ENCODE peak calls at places on chromosome 10, in ten cellular contexts. K is PC-3; D is right cardiac atrium; Z is Panc1; E is cardiac muscle cell; O is A673; J is effector memory CD4-positive, alpha-beta T cell; N is lower lobe of right lung; P is heart right ventricle; S is GM23248. Q is an unnamed sample. For H3K27me3, the result is how much of the 10 kb centered on the place peaks cover.

GRCh38 chr10:13528138-13528874 is 508 bp downstream of the BEND7 start:
- DNase-seq in K (no peak), D (peak), Z (no peak), E (peak), O (peak), J (no peak), N (no peak), P (peak), S (peak), Q (peak)

GRCh38 chr10:3071405-3072198 is 4.3 kb downstream of the PFKP start:
- DNase-seq in K (peak), D (no peak), Z (peak), E (no peak), O (no peak), J (no peak), N (no peak), P (no peak), S (peak), Q (no peak)

GRCh38 chr10:15252396-15252795 is 83.9 kb upstream of the NMT2 start:
- DNase-seq in K (no peak), D (no peak), Z (no peak), E (no peak), O (no peak), J (no peak), N (no peak), P (no peak), S (no peak), Q (no peak)

GRCh38 chr10:13717936-13718772 is 131.4 kb downstream of the PRPF18 start:
- DNase-seq in K (peak), D (peak), Z (no peak), E (no peak), O (peak), J (no peak), N (peak), P (peak), S (peak), Q (peak)

GRCh38 chr10:110151467-110151866 is 55.9 kb upstream of the MXI1 start:
- DNase-seq in K (peak), D (no peak), Z (no peak), E (no peak), O (no peak), J (no peak), N (peak), P (no peak), S (no peak), Q (no peak)

GRCh38 chr10:69391158-69391557 is 25.6 kb downstream of the TACR2 start:
- DNase-seq in K (no peak), D (no peak), Z (no peak), E (no peak), O (no peak), J (no peak), N (no peak), P (peak), S (no peak), Q (no peak)

GRCh38 chr10:61298194-61298593 is 155.0 kb downstream of the TMEM26 start:
- DNase-seq in K (no peak), D (no peak), Z (no peak), E (no peak), O (no peak), J (no peak), N (no peak), P (no peak), S (no peak), Q (no peak)

GRCh38 chr10:93854985-93855384 is 38.8 kb upstream of the SLC35G1 start:
- DNase-seq in K (no peak), D (no peak), Z (no peak), E (peak), O (peak), J (no peak), N (no peak), P (no peak), S (no peak), Q (no peak)

GRCh38 chr10:122849900-122850605 is 4.4 kb upstream of the CUZD1 start:
- DNase-seq in K (peak), D (no peak), Z (no peak), E (no peak), O (no peak), J (no peak), N (no peak), P (no peak), S (no peak), Q (no peak)

GRCh38 chr10:125084191-125085186 is 75.9 kb downstream of the CTBP2 start:
- DNase-seq in K (peak), D (peak), Z (peak), E (no peak), O (peak), J (no peak), N (no peak), P (peak), S (peak), Q (peak)

GRCh38 chr10:102673961-102674511 is 29.8 kb downstream of the TRIM8 start:
- DNase-seq in K (no peak), D (peak), Z (no peak), E (peak), O (peak), J (peak), N (peak), P (peak), S (peak), Q (no peak)

GRCh38 chr10:4981722-4982471 is 18.7 kb downstream of the AKR1C1 start:
- DNase-seq in K (peak), D (peak), Z (no peak), E (peak), O (peak), J (no peak), N (peak), P (no peak), S (peak), Q (no peak)

GRCh38 chr10:123565691-123566660 is 100.2 kb upstream of the GPR26 start:
- DNase-seq in K (no peak), D (no peak), Z (no peak), E (no peak), O (no peak), J (no peak), N (no peak), P (no peak), S (no peak), Q (no peak)

GRCh38 chr10:132878730-132879407 is 63.5 kb downstream of the CFAP46 start:
- DNase-seq in K (no peak), D (no peak), Z (no peak), E (no peak), O (no peak), J (no peak), N (no peak), P (peak), S (no peak), Q (no peak)

GRCh38 chr10:107656932-107657331 is 492.4 kb upstream of the SORCS1 start:
- DNase-seq in K (no peak), D (no peak), Z (no peak), E (no peak), O (no peak), J (no peak), N (no peak), P (no peak), S (no peak), Q (no peak)

GRCh38 chr10:24962998-24963397 is 10.6 kb upstream of the PRTFDC1 start:
- DNase-seq in K (peak), D (no peak), Z (no peak), E (no peak), O (no peak), J (no peak), N (no peak), P (no peak), S (peak), Q (no peak)

GRCh38 chr10:77843264-77843663 is 83.3 kb downstream of the DLG5 start:
- DNase-seq in K (no peak), D (no peak), Z (no peak), E (no peak), O (no peak), J (no peak), N (no peak), P (no peak), S (no peak), Q (no peak)

DNA sequence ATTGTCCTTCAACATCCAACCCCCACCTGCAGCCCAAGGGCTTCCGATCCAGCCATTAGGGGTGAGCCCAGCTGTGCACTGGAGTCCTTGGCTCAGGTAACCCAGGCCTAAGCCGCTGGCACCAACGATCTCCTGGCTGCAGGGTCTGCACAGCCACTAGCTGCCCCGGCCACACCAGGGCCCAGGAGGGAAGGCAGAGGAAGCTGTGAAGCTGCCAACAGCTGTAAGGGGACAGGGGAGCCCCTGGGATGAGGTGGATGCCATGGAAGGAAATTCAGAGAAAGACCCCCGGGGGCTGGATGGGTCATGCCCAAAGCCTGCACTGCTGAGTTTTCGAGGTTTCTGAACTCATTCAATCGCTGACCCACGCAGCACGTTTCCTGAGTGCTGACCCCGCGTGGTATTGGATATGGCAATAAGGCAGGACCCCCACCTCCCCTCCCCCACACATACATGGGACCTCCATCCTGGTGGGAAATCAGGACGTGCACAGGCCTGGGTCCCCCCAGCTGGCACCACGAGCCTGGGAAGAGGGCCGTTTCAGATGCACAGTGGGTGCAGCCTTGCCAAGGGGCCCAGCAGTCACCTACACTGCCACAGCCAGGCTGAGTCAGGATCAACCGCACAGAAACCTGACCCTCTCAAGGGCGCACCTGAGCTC is 170.3 kb downstream of the DIP2C start:
- DNase-seq in K (no peak), D (no peak), Z (no peak), E (no peak), O (no peak), J (no peak), N (no peak), P (no peak), S (no peak), Q (no peak)
- H3K27me3 ChIP-seq in K (under half), D (under half), Z (under half), E (under half), O (under half), J (under half), N (under half), P (under half), S (under half), Q (under half)

DNA sequence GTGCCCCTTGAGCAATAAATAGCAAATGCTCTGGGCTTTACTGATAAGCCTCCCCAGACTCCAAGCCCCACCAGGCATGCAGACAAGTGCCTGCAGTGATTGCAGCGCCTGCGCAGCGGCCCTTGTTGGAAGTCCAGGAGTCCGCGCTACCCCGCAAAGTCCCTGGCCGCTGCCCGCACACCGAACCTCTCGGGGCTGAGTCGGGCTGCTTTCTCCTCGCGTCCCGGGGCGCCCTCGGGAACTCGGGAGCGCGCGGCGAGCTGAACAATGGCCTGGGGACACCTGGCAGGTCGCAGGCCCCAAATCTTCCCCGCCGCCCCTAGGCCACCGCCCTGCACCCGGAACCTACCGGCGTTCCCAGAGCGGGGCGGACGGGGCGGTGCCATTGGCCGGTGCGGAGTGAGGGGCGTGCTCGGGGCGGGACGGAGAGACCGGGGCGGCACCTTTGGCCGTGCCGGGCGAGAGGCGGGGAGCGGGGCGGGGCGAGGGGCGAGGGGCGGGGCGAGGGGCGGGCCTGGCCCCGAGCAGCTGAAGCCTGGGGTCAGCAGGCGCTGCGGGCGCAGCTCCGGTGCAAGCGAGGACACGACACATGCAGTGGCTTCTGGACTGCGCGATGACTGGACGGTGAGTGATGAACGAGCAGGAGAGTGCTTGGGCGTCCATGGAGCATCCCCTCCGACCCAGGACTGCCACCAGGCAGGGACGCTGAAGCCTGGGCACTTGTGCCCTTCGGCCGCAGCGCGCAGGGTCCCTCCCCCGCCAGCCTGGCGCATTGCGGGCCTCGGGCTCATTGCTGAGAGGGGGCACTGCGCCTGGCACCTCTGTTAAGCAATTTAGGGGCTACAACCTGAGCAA is at the start of gene RASSF4:
- DNase-seq in K (peak), D (peak), Z (no peak), E (peak), O (peak), J (peak), N (peak), P (peak), S (peak), Q (peak)
- H3K27me3 ChIP-seq in K (under half), D (under half), Z (under half), E (under half), O (under half), J (under half), N (under half), P (under half), S (under half), Q (under half)

DNA sequence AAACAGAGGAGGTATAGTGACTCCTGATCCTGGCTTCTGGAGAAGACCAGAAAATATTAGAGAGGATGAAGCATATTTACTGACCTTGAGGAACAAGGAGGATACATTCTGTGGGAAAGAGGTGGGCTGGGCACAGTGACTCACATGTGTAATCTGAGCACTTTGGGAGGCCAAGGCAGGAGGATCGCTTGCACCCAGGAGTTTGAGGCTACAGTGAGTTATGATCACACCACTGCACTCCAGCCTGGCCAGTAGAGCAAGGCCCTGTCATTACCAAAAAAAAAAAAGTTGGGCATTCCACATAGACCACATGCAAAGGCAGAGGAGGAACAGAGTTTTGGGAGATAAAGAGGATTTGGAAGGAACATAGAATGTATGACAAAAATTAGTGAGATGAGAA is 4.4 kb upstream of the ACBD5 start:
- DNase-seq in K (no peak), D (no peak), Z (no peak), E (no peak), O (no peak), J (no peak), N (no peak), P (no peak), S (no peak), Q (no peak)
- H3K27me3 ChIP-seq in K (under half), D (under half), Z (under half), E (under half), O (under half), J (under half), N (under half), P (under half), S (under half), Q (under half)

GRCh38 chr10:47311193-47311899 is 10.9 kb upstream of the GDF2 start:
- DNase-seq in K (peak), D (no peak), Z (no peak), E (no peak), O (no peak), J (peak), N (no peak), P (no peak), S (no peak), Q (no peak)

GRCh38 chr10:47311900-47312662 is 10.2 kb upstream of the GDF2 start:
- DNase-seq in K (peak), D (peak), Z (peak), E (peak), O (peak), J (peak), N (peak), P (peak), S (peak), Q (peak)

GRCh38 chr10:47309403-47310089 is 9.5 kb downstream of the GDF10 start:
- DNase-seq in K (peak), D (no peak), Z (no peak), E (no peak), O (no peak), J (no peak), N (no peak), P (no peak), S (peak), Q (no peak)

GRCh38 chr10:47308775-47309174 is 8.8 kb downstream of the GDF10 start:
- DNase-seq in K (no peak), D (no peak), Z (no peak), E (no peak), O (no peak), J (no peak), N (no peak), P (no peak), S (no peak), Q (no peak)

DNA sequence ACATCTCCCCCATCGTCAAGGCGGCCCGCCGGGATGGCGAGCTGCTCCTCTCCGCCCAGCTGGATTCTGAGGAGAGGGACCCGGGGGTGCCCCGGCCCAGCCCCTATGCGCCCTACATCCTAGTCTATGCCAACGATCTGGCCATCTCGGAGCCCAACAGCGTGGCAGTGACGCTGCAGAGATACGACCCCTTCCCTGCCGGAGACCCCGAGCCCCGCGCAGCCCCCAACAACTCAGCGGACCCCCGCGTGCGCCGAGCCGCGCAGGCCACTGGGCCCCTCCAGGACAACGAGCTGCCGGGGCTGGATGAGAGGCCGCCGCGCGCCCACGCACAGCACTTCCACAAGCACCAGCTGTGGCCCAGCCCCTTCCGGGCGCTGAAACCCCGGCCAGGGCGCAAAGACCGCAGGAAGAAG is 10.1 kb downstream of the GDF10 start:
- DNase-seq in K (no peak), D (no peak), Z (no peak), E (no peak), O (no peak), J (no peak), N (no peak), P (no peak), S (no peak), Q (no peak)
- H3K27me3 ChIP-seq in K (under half), D (under half), Z (under half), E (under half), O (under half), J (under half), N (under half), P (under half), S (under half), Q (under half)

Q was measured in MG63.